ENCODE peak calls at places on chromosomes 16 and 17, in seven cellular contexts. C is naive thymus-derived CD8-positive, alpha-beta T cell; L is chondrocyte; S is germinal center; A is AG09319; R is NCI-H2171 treated with DMSO at 0.1 percent for 48 hours; N is WERI-Rb-1. Q is an unnamed sample.

GRCh38 chr16:67396159-67396774 is 3.0 kb upstream of the TPPP3 start:
- DNase-seq in S (no peak), R (peak; percentile 95), L (no peak), N (peak; percentile 96), A (no peak), C (no peak), Q (no peak)

GRCh38 chr16:3609895-3610697 is 1.3 kb downstream of the SLX4 start:
- DNase-seq in N (no peak), L (no peak), R (no peak), A (no peak), S (no peak), C (no peak), Q (no peak)

GRCh38 chr16:47018223-47018891 is 44.9 kb upstream of the DNAJA2 start:
- DNase-seq in N (peak; percentile 69), L (no peak), A (no peak), S (peak; percentile 86), C (no peak), R (peak; percentile 28), Q (peak; percentile 9)

GRCh38 chr17:31327534-31328526 is 6.4 kb upstream of the EVI2A start:
- DNase-seq in N (no peak), R (no peak), A (no peak), C (no peak), S (no peak), L (no peak), Q (no peak)

GRCh38 chr17:19332371-19333131 is 30.0 kb downstream of the B9D1 start:
- DNase-seq in L (no peak), C (no peak), N (no peak), A (no peak), R (no peak), S (no peak), Q (no peak)

GRCh38 chr16:56353054-56353921 is 72.1 kb downstream of the AMFR start:
- DNase-seq in A (no peak), S (no peak), C (no peak), L (peak; percentile 90), N (no peak), R (no peak), Q (no peak)

GRCh38 chr16:66427871-66428681 is 981 bp downstream of the BEAN1 start:
- DNase-seq in N (no peak), A (no peak), S (no peak), L (no peak), C (no peak), R (no peak), Q (no peak)

GRCh38 chr16:1745900-1746692 is 25.2 kb downstream of the NME3 start:
- DNase-seq in R (no peak), N (no peak), L (no peak), C (no peak), S (no peak), A (no peak), Q (no peak)

GRCh38 chr16:27230562-27230991 is 27.3 kb downstream of the KDM8 start:
- DNase-seq in A (no peak), L (peak; percentile 79), R (no peak), C (peak; percentile 72), N (no peak), S (peak; percentile 31), Q (peak; percentile 66)

GRCh38 chr17:67246648-67247415 is 1.8 kb upstream of the HELZ start:
- DNase-seq in N (peak; percentile 54), C (no peak), A (no peak), L (no peak), S (peak; percentile 30), R (no peak), Q (peak; percentile 31)

GRCh38 chr17:74574489-74575142 is 7.3 kb upstream of the CD300H start:
- DNase-seq in L (no peak), S (no peak), N (no peak), C (no peak), R (no peak), A (no peak), Q (no peak)

GRCh38 chr16:19167710-19168172 is 299 bp upstream of the SYT17 start:
- DNase-seq in R (peak; percentile 69), C (no peak), L (no peak), A (no peak), S (peak; percentile 87), N (peak; percentile 81), Q (no peak)

GRCh38 chr16:565420-566330 is 1.1 kb upstream of the NHLRC4 start:
- DNase-seq in N (no peak), S (no peak), L (no peak), R (no peak), C (no peak), A (no peak), Q (no peak)

GRCh38 chr17:45722161-45722560 is 62.0 kb upstream of the CRHR1 start:
- DNase-seq in C (no peak), R (no peak), A (no peak), N (peak; percentile 92), L (no peak), S (no peak), Q (no peak)